ENCODE peak calls at places on chromosomes 4 and X, in four cellular contexts. Q is GM23248, E is neural progenitor cell, Z is hepatocyte. F is an unnamed sample.

GRCh38 chr4:159823743-159824142 is 720.9 kb downstream of the RAPGEF2 start:
- DNase-seq in Q (no peak), E (no peak), Z (no peak), F (no peak)

GRCh38 chr4:61199869-61200194 is 294 bp upstream of the ADGRL3 start:
- DNase-seq in Q (no peak), E (no peak), Z (no peak), F (no peak)

GRCh38 chrX:68234171-68234910 is 199.0 kb downstream of the OPHN1 start:
- DNase-seq in Q (no peak), E (peak; percentile 45), Z (no peak), F (no peak)

GRCh38 chr4:98092833-98093439 is 50.3 kb downstream of the STPG2 start:
- DNase-seq in Q (peak; percentile 35), E (peak; percentile 35), Z (peak; percentile 39), F (no peak)

GRCh38 chr4:11496313-11496956 is 67.7 kb upstream of the HS3ST1 start:
- DNase-seq in Q (no peak), E (peak; percentile 4), Z (no peak), F (no peak)

GRCh38 chrX:8036914-8037313 is 109.7 kb upstream of the PNPLA4 start:
- DNase-seq in Q (no peak), E (no peak), Z (no peak), F (no peak)

GRCh38 chrX:16171944-16172343 is 4.7 kb downstream of the MAGEB17 start:
- DNase-seq in Q (no peak), E (no peak), Z (no peak), F (no peak)

GRCh38 chr4:147518846-147519767 is 38.2 kb downstream of the EDNRA start:
- DNase-seq in Q (peak; percentile 83), E (peak; percentile 77), Z (peak; percentile 77), F (peak; percentile 23)

GRCh38 chr4:157010630-157011029 is 39.0 kb upstream of the PDGFC start:
- DNase-seq in Q (no peak), E (no peak), Z (no peak), F (no peak)

GRCh38 chr4:37960098-37960497 is at the start of gene PTTG2:
- DNase-seq in Q (no peak), E (no peak), Z (no peak), F (no peak)

GRCh38 chr4:151678048-151678853 is 82.6 kb downstream of the GATB start:
- DNase-seq in Q (no peak), E (no peak), Z (no peak), F (no peak)

GRCh38 chr4:2298548-2298991 is 36.7 kb upstream of the MXD4 start:
- DNase-seq in Q (peak; percentile 40), E (no peak), Z (no peak), F (no peak)

GRCh38 chr4:109560687-109561452 is 824 bp downstream of the MCUB start:
- DNase-seq in Q (peak; percentile 93), E (peak; percentile 24), Z (peak; percentile 49), F (peak; percentile 34)

GRCh38 chrX:70032797-70033196 is 16.9 kb downstream of the AWAT2 start:
- DNase-seq in Q (no peak), E (no peak), Z (no peak), F (no peak)

GRCh38 chr4:37651781-37652377 is 34.3 kb downstream of the RELL1 start:
- DNase-seq in Q (no peak), E (no peak), Z (no peak), F (no peak)

GRCh38 chr4:76882630-76883029 is 15.3 kb downstream of the SOWAHB start:
- DNase-seq in Q (no peak), E (no peak), Z (no peak), F (no peak)

GRCh38 chr4:23805381-23805780 is 84.5 kb downstream of the PPARGC1A start:
- DNase-seq in Q (no peak), E (no peak), Z (no peak), F (no peak)

GRCh38 chrX:17182317-17182716 is 192.7 kb upstream of the NHS start:
- DNase-seq in Q (no peak), E (no peak), Z (no peak), F (no peak)

GRCh38 chr4:100100985-100101384 is 89.3 kb downstream of the DDIT4L start:
- DNase-seq in Q (no peak), E (peak; percentile 92), Z (no peak), F (no peak)

GRCh38 chr4:187612211-187612780 is 383.3 kb upstream of the ZFP42 start:
- DNase-seq in Q (peak; percentile 49), E (no peak), Z (no peak), F (no peak)

GRCh38 chrX:153157450-153157849 is 21.6 kb upstream of the MAGEA1 start:
- DNase-seq in Q (no peak), E (no peak), Z (no peak), F (no peak)

GRCh38 chrX:69229436-69229835 is 64.2 kb upstream of the PJA1 start:
- DNase-seq in Q (peak; percentile 79), E (no peak), Z (no peak), F (no peak)

GRCh38 chr4:17511950-17512795 is at the start of gene QDPR:
- DNase-seq in Q (peak; percentile 87), E (peak; percentile 94), Z (peak; percentile 91), F (peak; percentile 54)

GRCh38 chrX:70281951-70282350 is at the start of gene RAB41:
- DNase-seq in Q (no peak), E (no peak), Z (no peak), F (no peak)

GRCh38 chr4:15809058-15809457 is 30.9 kb downstream of the CD38 start:
- DNase-seq in Q (no peak), E (no peak), Z (no peak), F (no peak)

GRCh38 chr4:21790437-21791029 is 158.0 kb downstream of the KCNIP4 start:
- DNase-seq in Q (peak; percentile 63), E (peak; percentile 10), Z (peak; percentile 49), F (no peak)

GRCh38 chr4:117987464-117987863 is 46.8 kb upstream of the NDST3 start:
- DNase-seq in Q (no peak), E (no peak), Z (no peak), F (no peak)

GRCh38 chr4:15868065-15868464 is 70.5 kb downstream of the FGFBP1 start:
- DNase-seq in Q (peak; percentile 66), E (peak; percentile 11), Z (peak; percentile 11), F (no peak)

GRCh38 chr4:138677212-138677611 is 338.4 kb upstream of the NOCT start:
- DNase-seq in Q (no peak), E (no peak), Z (peak; percentile 22), F (no peak)

GRCh38 chr4:57442834-57443291 is 332.7 kb upstream of the IGFBP7 start:
- DNase-seq in Q (peak; percentile 52), E (peak; percentile 73), Z (peak; percentile 77), F (peak; percentile 18)

GRCh38 chr4:168773388-168774195 is 236.5 kb downstream of the CBR4 start:
- DNase-seq in Q (no peak), E (no peak), Z (no peak), F (no peak)

GRCh38 chr4:168781341-168781740 is 228.7 kb downstream of the CBR4 start:
- DNase-seq in Q (no peak), E (no peak), Z (no peak), F (no peak)

GRCh38 chr4:168776382-168776781 is 233.7 kb downstream of the CBR4 start:
- DNase-seq in Q (no peak), E (no peak), Z (no peak), F (no peak)

GRCh38 chr4:168781884-168782283 is 228.2 kb downstream of the CBR4 start:
- DNase-seq in Q (no peak), E (no peak), Z (no peak), F (no peak)

DNA sequence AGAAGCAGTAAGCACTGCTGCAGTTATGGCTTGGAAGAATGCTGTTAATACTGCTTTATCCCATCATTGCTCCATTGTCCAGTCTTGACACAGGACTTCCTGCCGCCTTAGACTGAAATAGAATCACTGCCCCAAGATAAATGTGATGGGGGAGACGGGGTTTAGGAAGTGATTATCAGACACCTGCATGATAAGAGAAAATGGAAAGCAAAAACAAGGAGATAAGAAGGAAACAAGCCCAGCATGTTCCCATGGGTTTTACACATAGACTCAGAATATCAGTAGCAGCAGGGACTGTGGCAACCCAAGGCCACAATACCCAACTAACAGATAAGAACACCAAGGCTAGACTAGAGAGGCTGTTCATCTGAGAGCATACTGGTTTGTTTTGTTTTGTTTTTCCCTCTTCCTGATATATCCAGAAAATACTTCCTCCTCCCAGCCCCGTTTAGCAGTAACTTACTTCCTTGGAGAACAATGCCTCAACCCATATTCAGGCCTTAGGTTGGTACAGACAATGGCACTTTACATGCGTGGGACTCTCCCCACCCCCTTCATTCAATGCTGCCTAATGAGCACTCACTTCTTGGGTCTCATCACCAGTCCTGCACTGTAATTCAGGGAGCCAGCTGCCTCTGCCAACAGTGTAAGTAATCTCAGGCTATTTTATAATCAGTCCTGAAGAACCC is 232.6 kb downstream of the CBR4 start:
- DNase-seq in Q (no peak), E (no peak), Z (no peak), F (no peak)
- H3K4me2 ChIP-seq in Q (no peak overlapping the region), E (no peak overlapping the region), Z (no peak overlapping the region), F (no peak overlapping the region)

DNA sequence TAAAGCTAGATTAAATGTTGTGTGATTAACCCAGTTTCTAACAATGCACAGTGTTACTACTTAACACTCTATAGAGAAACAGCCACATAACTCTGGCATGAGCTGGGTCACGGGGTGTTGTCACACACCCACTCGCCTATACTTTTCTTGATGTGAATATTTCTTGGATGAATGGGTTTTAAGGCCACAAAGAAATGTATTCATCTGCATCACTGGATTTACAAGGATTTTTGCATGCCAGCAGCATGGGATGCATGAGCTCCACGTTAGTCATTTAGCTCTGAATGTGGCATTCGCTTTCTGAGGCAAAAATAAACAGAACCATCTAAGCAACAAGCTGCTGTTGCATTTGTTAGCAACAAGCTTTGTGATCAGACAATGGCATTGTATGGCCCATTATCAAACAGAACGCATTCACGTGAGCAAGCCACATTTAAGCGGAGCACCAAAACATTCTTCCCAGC is 89.7 kb downstream of the LRP2BP start:
- DNase-seq in Q (peak; percentile 98), E (peak; percentile 92), Z (no peak), F (no peak)
- H3K4me2 ChIP-seq in Q (peak overlapping the region; percentile 64), E (peak overlapping the region; percentile 61), Z (no peak overlapping the region), F (no peak overlapping the region)

DNA sequence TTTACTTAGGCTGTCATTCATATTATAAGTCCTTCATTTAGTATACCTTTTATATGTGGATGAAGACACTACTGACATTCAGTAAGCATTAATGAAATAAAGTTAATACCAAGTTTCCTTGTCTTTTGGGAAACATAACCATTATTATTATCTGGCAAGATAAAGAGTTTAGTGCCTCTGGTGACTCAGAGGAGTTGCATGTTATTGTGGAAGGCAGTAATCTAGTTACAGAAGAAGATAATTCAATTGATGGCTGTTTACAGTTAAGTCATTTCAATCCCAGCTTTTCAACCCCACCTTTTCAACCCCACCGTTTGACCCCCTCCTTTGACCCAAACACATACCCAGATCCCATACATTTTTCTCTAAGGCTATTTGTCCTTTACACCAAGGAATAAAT is 143.8 kb downstream of the FANCB start:
- DNase-seq in Q (peak; percentile 20), E (no peak), Z (no peak), F (no peak)
- H3K4me2 ChIP-seq in Q (no peak overlapping the region), E (no peak overlapping the region), Z (no peak overlapping the region), F (no peak overlapping the region)

DNA sequence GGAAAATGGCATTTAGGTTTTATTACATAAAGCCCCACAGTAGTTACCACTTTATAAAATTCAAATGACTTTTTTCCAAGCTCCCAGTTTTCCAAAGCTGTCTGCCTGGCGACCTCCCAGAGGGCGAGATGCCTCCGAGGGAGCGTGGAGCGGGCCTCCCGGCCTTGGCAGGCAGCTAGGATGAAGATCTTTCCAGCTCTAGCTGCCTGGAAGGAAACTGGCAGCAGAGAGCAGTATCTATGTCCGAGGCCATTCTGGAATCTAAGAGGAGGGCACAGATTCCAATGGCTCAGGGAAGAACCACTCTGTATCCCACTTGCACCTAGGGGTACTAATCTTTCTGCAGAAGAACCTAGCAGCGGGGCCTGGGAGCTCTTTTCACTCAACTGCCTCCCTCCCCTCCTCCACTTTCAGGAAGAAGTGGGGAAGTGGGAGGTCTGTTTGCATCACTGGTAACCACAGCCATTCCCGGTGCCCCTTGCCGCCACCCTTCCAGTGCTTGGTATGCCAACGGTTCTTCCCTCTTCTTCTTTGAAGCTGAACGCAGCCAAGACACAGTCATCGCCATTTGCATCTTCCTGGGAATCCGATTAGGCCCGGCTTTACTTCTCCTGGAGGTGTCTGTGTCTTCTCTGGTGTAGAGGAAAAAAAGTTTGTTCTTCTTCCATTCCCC is 47.4 kb upstream of the RBPJ start:
- DNase-seq in Q (no peak), E (peak; percentile 13), Z (peak; percentile 41), F (no peak)
- H3K4me2 ChIP-seq in Q (no peak overlapping the region), E (no peak overlapping the region), Z (peak overlapping the region; percentile 31), F (no peak overlapping the region)

F was measured in A549.